ENCODE peak calls at places on chromosomes 16 and 17, in eight cellular contexts. I is GM23338, J is A549, Z is PC-3, O is hepatocyte, L is mesenchymal stem cell, P is SK-N-SH, T is H1. X is an unnamed sample.
A peak's percentile ranks its signal among the peaks of the same experiment; 100 is the strongest.

GRCh38 chr17:15436399-15437369 is 30.7 kb downstream of the CDRT4 start:
- DNase-seq in I (peak; percentile 62), J (peak; percentile 41), Z (peak; percentile 79), O (peak; percentile 68), L (peak; percentile 23), P (no peak), T (peak; percentile 56), X (peak; percentile 37)

GRCh38 chr17:58330997-58331814 is 2.6 kb upstream of the TSPOAP1 start:
- DNase-seq in I (peak; percentile 47), J (no peak), Z (no peak), O (no peak), L (no peak), P (peak; percentile 20), T (no peak), X (no peak)

GRCh38 chr17:76772842-76773521 is 35.1 kb downstream of the MFSD11 start:
- DNase-seq in I (no peak), J (no peak), Z (peak; percentile 85), O (peak; percentile 78), L (peak; percentile 95), P (peak; percentile 64), T (no peak), X (peak; percentile 96)

GRCh38 chr16:81995651-81996050 is 15.6 kb downstream of the SDR42E1 start:
- DNase-seq in I (no peak), J (no peak), Z (peak; percentile 75), O (no peak), L (peak; percentile 43), P (no peak), T (no peak), X (no peak)

GRCh38 chr16:1786242-1787055 is 3.7 kb downstream of the NUBP2 start:
- DNase-seq in I (no peak), J (no peak), Z (no peak), O (peak; percentile 5), L (no peak), P (no peak), T (peak; percentile 62), X (no peak)

GRCh38 chr17:44829558-44830358 is at the start of gene GJC1:
- DNase-seq in I (peak; percentile 85), J (peak; percentile 49), Z (peak; percentile 41), O (peak; percentile 69), L (peak; percentile 50), P (peak; percentile 91), T (peak; percentile 83), X (peak; percentile 62)

GRCh38 chr17:80817321-80817845 is 174.3 kb upstream of the CHMP6 start:
- DNase-seq in I (no peak), J (no peak), Z (no peak), O (no peak), L (no peak), P (peak; percentile 25), T (no peak), X (no peak)

GRCh38 chr17:62592305-62593099 is 35.0 kb upstream of the MRC2 start:
- DNase-seq in I (no peak), J (no peak), Z (peak; percentile 83), O (no peak), L (peak; percentile 45), P (no peak), T (no peak), X (peak; percentile 7)

GRCh38 chr17:63382826-63383225 is 63.3 kb downstream of the CYB561 start:
- DNase-seq in I (no peak), J (no peak), Z (peak; percentile 37), O (no peak), L (peak; percentile 45), P (no peak), T (no peak), X (peak; percentile 65)

GRCh38 chr16:85296859-85297698 is 184.8 kb upstream of the CIBAR2 start:
- DNase-seq in I (peak; percentile 71), J (peak; percentile 79), Z (peak; percentile 49), O (peak; percentile 55), L (peak; percentile 61), P (peak; percentile 72), T (peak; percentile 87), X (peak; percentile 59)

GRCh38 chr17:50922739-50923405 is 56.7 kb upstream of the TOB1 start:
- DNase-seq in I (no peak), J (no peak), Z (no peak), O (peak; percentile 47), L (no peak), P (no peak), T (no peak), X (no peak)

GRCh38 chr17:76797441-76797840 is 59.5 kb downstream of the MFSD11 start:
- DNase-seq in I (peak; percentile 46), J (no peak), Z (peak; percentile 77), O (no peak), L (no peak), P (no peak), T (no peak), X (no peak)

GRCh38 chr17:75271955-75272847 is 1.2 kb upstream of the MIF4GD start:
- DNase-seq in I (no peak), J (no peak), Z (peak; percentile 42), O (no peak), L (no peak), P (peak; percentile 78), T (no peak), X (peak; percentile 89)

GRCh38 chr16:2774161-2774891 is 2.8 kb downstream of the ELOB start:
- DNase-seq in I (no peak), J (no peak), Z (no peak), O (no peak), L (no peak), P (no peak), T (no peak), X (no peak)

DNA sequence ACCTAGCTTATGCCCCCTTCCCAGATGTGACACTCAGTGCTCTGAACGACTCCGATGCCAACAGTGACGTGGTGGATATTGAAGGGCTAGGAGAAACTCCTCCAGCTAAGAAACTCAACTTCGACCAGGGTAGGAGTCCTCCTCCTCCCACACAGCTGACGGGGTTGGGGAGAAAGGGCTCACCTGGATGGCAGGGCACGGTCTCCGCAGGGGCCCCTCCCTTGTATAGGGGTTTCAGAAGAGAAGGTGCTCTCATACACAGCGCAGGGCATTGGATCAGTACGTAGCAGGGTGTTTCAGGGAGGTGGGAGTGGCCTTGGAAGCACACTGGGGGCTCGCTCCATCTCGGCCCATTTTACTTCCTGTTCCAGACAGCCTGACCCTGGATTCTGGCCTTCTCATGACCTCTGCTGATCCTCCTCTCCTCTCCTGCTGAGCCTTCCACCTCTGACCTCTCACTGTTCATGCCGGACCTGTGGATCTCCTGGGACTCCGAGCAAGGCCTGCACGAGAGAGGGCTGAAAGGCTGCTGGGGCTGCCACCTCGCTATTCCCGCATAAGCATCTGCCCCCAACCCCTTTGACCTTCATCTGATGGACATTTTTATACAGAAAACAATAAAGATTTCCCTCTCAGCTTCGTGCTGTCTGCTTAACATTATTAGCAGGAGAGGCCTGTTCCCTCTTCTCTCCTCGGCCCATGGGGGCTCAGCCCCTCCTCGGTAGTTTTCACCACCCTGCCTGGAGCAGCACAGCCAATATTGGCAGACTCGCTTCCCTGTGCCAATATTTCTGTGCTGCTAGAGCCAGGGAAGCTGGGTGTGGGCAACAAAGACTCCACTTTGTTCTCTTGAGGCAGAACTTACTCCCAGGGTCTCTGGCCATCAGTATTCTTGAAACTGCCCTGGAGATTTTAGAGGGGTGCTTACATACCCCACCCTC is 4.7 kb downstream of the RNASEK start:
- DNase-seq in I (no peak), J (no peak), Z (no peak), O (no peak), L (no peak), P (no peak), T (no peak), X (no peak)
- H3K4me2 ChIP-seq in I (no peak overlapping the region), J (no peak overlapping the region), Z (no peak overlapping the region), O (no peak overlapping the region), L (no peak overlapping the region), P (no peak overlapping the region), T (no peak overlapping the region), X (peak overlapping the region; percentile 1)

DNA sequence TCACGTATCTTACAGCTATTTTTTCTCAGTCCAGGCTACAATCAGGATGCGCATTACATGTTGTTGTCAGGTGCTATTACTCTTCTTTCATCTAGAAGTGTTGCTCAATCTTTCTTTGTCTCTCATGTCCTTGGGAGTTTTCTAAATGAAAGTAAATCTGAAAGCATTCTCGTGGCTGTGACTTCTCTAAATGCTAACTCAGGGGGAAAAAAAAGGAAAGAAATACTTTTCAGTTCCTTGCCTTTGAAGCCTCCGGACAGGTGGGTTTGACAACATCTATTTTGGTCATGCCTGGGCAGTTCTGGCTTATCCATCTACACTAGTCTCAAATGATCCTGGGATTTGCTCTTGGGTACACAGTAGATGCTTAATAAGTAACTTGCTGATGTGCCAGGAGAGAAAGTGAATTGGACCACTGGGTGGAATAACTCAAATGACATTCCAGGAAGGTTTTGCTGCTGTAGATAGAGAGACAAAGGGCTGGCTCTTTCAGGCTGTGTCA is 63.8 kb upstream of the NFAT5 start:
- DNase-seq in I (no peak), J (no peak), Z (no peak), O (peak; percentile 46), L (peak; percentile 17), P (no peak), T (no peak), X (no peak)
- H3K4me2 ChIP-seq in I (no peak overlapping the region), J (peak overlapping the region; percentile 40), Z (no peak overlapping the region), O (peak overlapping the region; percentile 35), L (no peak overlapping the region), P (no peak overlapping the region), T (no peak overlapping the region), X (no peak overlapping the region)

GRCh38 chr17:59707182-59707970 is at the start of the genes PTRH2 and VMP1:
- DNase-seq in I (peak; percentile 100), J (peak; percentile 100), Z (peak; percentile 100), O (peak; percentile 100), L (peak; percentile 100), P (peak; percentile 96), T (peak; percentile 92), X (peak; percentile 100)
- H3K4me2 ChIP-seq in I (peak within 1 kb of the TSS; percentile 96), J (peak within 1 kb of the TSS; percentile 98), Z (peak within 1 kb of the TSS; percentile 90), O (peak within 1 kb of the TSS; percentile 91), L (peak within 1 kb of the TSS; percentile 87), P (peak within 1 kb of the TSS; percentile 93), T (peak within 1 kb of the TSS; percentile 86), X (peak within 1 kb of the TSS; percentile 98)

GRCh38 chr17:72617557-72617956 is 474.9 kb downstream of the SLC39A11 start:
- DNase-seq in I (no peak), J (no peak), Z (no peak), O (no peak), L (no peak), P (no peak), T (no peak), X (no peak)

GRCh38 chr17:72616457-72616856 is 476.0 kb downstream of the SLC39A11 start:
- DNase-seq in I (no peak), J (no peak), Z (no peak), O (no peak), L (no peak), P (no peak), T (no peak), X (no peak)

GRCh38 chr17:72615627-72615991 is 476.9 kb downstream of the SLC39A11 start:
- DNase-seq in I (no peak), J (no peak), Z (no peak), O (no peak), L (no peak), P (no peak), T (no peak), X (no peak)

GRCh38 chr17:72619976-72620650 is 472.4 kb downstream of the SLC39A11 start:
- DNase-seq in I (no peak), J (no peak), Z (no peak), O (no peak), L (no peak), P (no peak), T (no peak), X (no peak)

DNA sequence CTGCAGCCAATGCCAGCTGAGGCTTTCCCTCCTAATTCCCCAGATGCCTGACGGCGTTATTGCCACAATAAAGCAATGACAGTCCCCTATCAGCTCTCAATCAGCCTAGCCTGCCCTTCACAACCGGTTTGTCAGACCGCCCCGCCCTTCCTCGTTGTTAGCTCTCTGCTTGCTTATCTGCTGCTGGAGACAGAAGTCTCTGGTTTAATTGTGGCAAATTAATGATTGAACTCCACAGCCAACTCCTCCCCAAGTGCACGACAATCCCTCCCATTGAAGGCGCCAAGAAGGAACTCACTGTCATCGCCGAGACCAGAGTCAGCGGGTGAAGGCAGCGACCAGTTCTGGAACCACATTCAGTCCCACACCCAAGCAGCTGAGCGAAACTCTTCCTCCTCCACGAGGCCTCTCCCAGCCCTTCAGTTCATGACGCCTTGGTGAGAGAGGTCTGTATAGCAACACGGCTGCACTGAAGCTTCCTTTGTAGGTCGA is 474.4 kb downstream of the SLC39A11 start:
- DNase-seq in I (no peak), J (no peak), Z (peak; percentile 76), O (peak; percentile 89), L (no peak), P (peak; percentile 80), T (no peak), X (peak; percentile 56)
- H3K4me2 ChIP-seq in I (no peak overlapping the region), J (no peak overlapping the region), Z (peak overlapping the region; percentile 67), O (peak overlapping the region; percentile 67), L (no peak overlapping the region), P (peak overlapping the region; percentile 32), T (no peak overlapping the region), X (peak overlapping the region; percentile 59)

X was measured in GM23248.